ENCODE peak calls at places on chromosomes 13 and 19, in six cellular contexts. J is Peyer's patch, H is adrenal gland, L is heart left ventricle, N is suprapubic skin, O is IMR-90. Q is an unnamed sample.

GRCh38 chr13:26628706-26629105 is 71.2 kb downstream of the WASF3 start:
- DNase-seq in J (peak), H (no peak), L (no peak), N (no peak), O (peak), Q (no peak)

GRCh38 chr13:98221234-98221633 is 44.2 kb upstream of the RNF113B start:
- DNase-seq in O (no peak), H (no peak), L (no peak), N (no peak), J (no peak), Q (no peak)

GRCh38 chr19:31135841-31136240 is 213.4 kb downstream of the TSHZ3 start:
- DNase-seq in O (peak), J (no peak), L (no peak), N (no peak), H (no peak), Q (no peak)

GRCh38 chr19:4909172-4909896 is at the start of gene UHRF1:
- DNase-seq in O (no peak), L (no peak), N (no peak), J (no peak), H (no peak), Q (no peak)

GRCh38 chr13:75685239-75685697 is 49.1 kb downstream of the LMO7 start:
- DNase-seq in H (no peak), O (peak), L (no peak), N (no peak), J (no peak), Q (no peak)

GRCh38 chr13:99265162-99265822 is 7.1 kb upstream of the GPR18 start:
- DNase-seq in J (no peak), H (no peak), O (no peak), L (no peak), N (no peak), Q (no peak)

GRCh38 chr13:43083750-43084149 is 60.4 kb downstream of the DNAJC15 start:
- DNase-seq in H (no peak), L (no peak), O (no peak), J (no peak), N (no peak), Q (no peak)

GRCh38 chr13:51041126-51041525 is 69.9 kb downstream of the C13orf42 start:
- DNase-seq in H (no peak), J (no peak), O (no peak), N (no peak), L (no peak), Q (no peak)

GRCh38 chr19:10102787-10103236 is 334 bp upstream of the ANGPTL6 start:
- DNase-seq in H (no peak), N (no peak), L (no peak), J (peak), O (no peak), Q (no peak)

GRCh38 chr13:73658639-73659038 is 475.6 kb downstream of the KLF12 start:
- DNase-seq in J (no peak), O (no peak), H (no peak), N (no peak), L (no peak), Q (no peak)

GRCh38 chr13:51814825-51815650 is 11.1 kb upstream of the DHRS12 start:
- DNase-seq in N (no peak), O (peak), L (peak), H (peak), J (peak), Q (peak)

GRCh38 chr13:34340534-34340933 is 522.6 kb downstream of the RFC3 start:
- DNase-seq in N (peak), J (no peak), H (peak), L (no peak), O (no peak), Q (no peak)

GRCh38 chr13:93080587-93080986 is 146.0 kb upstream of the GPC6 start:
- DNase-seq in J (no peak), L (no peak), O (peak), N (no peak), H (no peak), Q (no peak)

GRCh38 chr19:11807099-11807380 is 7.0 kb upstream of the ZNF440 start:
- DNase-seq in H (no peak), N (no peak), L (no peak), J (no peak), O (no peak), Q (no peak)

GRCh38 chr13:111203742-111204386 is 88.8 kb downstream of the ARHGEF7 start:
- DNase-seq in N (no peak), H (no peak), J (no peak), O (no peak), L (no peak), Q (no peak)
- TF ChIP-seq POLR2A in N (no peak), H (no peak), J (no peak), O (no peak), L (no peak), Q (no peak)

GRCh38 chr19:55643003-55643732 is at the start of gene ZNF581:
- DNase-seq in O (peak), N (peak), L (peak), H (peak), J (peak), Q (peak)
- TF ChIP-seq POLR2A in O (peak), N (no peak), L (peak), H (no peak), J (peak), Q (no peak)

GRCh38 chr19:47891923-47892666 is 6.0 kb upstream of the SULT2A1 start:
- DNase-seq in H (peak), O (no peak), J (peak), L (no peak), N (no peak), Q (peak)
- TF ChIP-seq POLR2A in H (no peak), O (no peak), J (no peak), L (no peak), N (no peak), Q (no peak)

GRCh38 chr19:39406656-39407393 is at the start of gene ZFP36:
- DNase-seq in H (peak), J (peak), L (peak), N (peak), O (peak), Q (peak)

GRCh38 chr19:39407644-39408391 is 1.2 kb downstream of the ZFP36 start:
- DNase-seq in L (peak), H (no peak), J (peak), N (peak), O (no peak), Q (peak)

GRCh38 chr19:39405261-39405912 is 1.3 kb upstream of the ZFP36 start:
- DNase-seq in O (no peak), H (no peak), J (no peak), L (no peak), N (no peak), Q (peak)

GRCh38 chr19:39407394-39407643 is 672 bp downstream of the ZFP36 start:
- DNase-seq in O (no peak), L (no peak), N (no peak), H (no peak), J (no peak), Q (peak)

DNA sequence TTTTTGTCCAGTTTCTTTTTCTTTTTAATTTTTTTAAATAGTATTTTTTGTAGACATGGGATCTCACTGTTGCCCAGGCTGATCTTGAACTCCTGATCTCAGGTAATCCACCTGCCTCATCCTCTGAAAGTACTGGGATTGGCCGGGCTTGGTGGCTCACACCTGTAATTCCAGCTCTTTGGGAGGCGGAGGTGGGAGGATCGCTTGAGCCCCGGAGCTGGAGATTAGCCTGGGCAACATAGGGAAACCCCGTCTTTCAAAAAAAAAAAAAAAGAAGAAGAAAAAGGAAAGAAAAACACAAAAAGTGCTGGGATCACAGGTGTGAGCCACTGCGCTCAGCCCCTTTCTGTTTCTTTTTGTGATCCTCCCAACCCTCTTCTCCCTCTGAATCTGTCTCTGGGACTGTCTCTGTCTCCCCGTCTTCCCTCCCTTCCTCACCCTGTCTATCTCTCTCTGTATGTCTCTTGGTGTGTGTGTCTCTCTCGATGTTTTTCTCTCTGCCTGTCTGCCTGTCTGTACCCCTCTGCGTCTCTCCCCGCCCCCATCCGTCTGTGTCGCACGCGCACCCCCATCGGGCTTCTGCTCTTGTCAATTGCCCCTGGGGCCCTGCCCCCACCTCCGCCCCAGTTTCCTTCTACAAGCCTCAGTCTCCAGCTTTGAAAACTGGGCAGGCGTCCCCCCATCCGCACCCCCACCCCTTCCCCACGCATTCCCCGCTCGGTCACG is 554 bp upstream of the ZFP36 start:
- DNase-seq in J (peak), O (no peak), N (peak), L (no peak), H (no peak), Q (no peak)
- TF ChIP-seq POLR2A in J (no peak), O (no peak), N (no peak), L (peak), H (no peak), Q (no peak)

GRCh38 chr19:32406161-32407003 is 812 bp downstream of the DPY19L3 start:
- DNase-seq in J (no peak), N (peak), O (no peak), H (no peak), L (no peak), Q (no peak)
- TF ChIP-seq POLR2A in J (peak), N (no peak), O (no peak), H (no peak), L (no peak), Q (no peak)

DNA sequence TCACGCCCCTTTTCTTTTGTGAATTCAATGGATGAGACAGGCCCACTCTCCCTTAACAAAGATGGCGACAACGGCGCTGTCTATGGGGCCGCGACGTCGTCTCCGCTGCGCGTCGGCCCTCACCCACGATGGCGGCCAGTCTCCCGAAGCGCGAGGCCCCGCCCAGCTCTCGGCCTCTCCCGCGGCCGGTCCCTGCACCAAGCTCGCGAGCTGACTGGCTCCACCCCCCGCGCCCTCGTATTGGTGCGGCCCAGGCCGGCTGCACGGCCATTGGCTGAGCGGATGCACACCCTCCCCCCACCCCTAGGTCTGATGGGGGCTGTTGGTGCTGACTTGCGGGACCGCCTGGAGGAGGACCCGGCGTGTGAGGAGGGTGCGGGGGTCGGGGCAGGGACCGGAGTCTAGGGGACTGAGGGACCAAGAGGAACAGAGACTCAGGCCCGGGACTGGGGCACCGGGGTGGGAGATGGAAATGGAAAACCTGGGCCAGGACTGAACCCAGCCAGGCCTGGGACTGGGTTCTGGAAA is 4.8 kb downstream of the SPHK2 start:
- DNase-seq in L (peak), J (peak), N (peak), H (peak), O (peak), Q (peak)
- TF ChIP-seq POLR2A in L (no peak), J (no peak), N (no peak), H (peak), O (no peak), Q (peak)

DNA sequence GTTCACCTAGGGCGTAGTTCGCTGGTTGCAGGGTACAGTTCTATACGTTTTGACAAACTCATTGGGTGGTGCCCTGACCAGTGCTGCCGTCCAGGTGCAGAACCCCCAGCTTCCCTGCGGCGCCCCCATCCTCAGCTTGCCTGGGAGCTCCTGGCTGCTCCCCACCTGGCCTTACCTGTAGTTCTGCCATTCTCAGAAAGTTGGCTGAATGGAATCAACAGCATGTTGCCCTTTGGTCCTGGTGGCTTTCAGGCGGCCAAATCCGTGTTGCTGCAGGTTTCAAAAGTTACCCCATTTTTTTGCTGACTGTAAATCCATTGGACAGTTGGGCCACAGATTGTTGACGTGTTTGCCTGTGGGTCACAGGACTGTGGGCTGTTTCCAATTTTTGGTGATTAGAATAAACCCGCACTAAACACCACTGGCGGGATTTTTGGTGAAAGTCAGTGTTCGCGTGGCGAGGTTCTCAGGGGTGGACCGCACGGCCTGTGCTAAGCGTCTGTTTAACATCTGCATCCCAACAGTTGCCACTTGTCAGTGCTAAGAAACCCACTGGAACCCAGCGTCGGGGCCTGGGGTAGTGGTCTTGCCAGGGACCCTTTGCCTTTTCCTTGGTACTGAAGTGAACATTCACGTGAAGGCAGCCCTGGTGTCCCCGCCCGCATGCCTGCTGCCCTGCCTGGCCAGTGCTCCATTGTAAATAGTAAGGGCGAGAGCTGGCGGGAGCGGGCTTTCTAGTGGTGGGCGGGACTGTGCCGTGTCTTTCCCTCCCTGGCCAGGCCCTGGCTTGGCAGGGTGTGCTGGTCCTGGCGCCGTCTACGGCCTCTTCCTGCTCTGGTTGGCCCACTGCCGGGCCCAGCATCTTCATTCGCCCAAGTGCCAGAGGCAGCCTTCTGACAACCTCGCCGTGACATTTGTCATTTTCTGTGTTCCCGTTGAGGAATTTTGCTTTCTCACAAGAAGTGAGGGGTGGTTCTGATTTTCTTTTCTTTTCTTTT is 3.3 kb downstream of the DOT1L start:
- DNase-seq in H (peak), N (peak), L (peak), O (peak), J (peak), Q (peak)
- TF ChIP-seq POLR2A in H (no peak), N (no peak), L (no peak), O (peak), J (no peak), Q (no peak)

GRCh38 chr19:48637449-48637947 is 319 bp upstream of the DBP start:
- DNase-seq in L (peak), J (peak), O (peak), N (peak), H (peak), Q (peak)

GRCh38 chr19:48639483-48640375 is 2.5 kb upstream of the DBP start:
- DNase-seq in L (peak), O (no peak), J (peak), N (peak), H (peak), Q (no peak)

GRCh38 chr19:48636859-48637448 is at the start of gene DBP:
- DNase-seq in N (no peak), H (peak), O (no peak), J (peak), L (peak), Q (peak)

GRCh38 chr19:48638831-48639381 is 1.7 kb upstream of the DBP start:
- DNase-seq in N (peak), J (no peak), H (peak), L (peak), O (no peak), Q (no peak)

DNA sequence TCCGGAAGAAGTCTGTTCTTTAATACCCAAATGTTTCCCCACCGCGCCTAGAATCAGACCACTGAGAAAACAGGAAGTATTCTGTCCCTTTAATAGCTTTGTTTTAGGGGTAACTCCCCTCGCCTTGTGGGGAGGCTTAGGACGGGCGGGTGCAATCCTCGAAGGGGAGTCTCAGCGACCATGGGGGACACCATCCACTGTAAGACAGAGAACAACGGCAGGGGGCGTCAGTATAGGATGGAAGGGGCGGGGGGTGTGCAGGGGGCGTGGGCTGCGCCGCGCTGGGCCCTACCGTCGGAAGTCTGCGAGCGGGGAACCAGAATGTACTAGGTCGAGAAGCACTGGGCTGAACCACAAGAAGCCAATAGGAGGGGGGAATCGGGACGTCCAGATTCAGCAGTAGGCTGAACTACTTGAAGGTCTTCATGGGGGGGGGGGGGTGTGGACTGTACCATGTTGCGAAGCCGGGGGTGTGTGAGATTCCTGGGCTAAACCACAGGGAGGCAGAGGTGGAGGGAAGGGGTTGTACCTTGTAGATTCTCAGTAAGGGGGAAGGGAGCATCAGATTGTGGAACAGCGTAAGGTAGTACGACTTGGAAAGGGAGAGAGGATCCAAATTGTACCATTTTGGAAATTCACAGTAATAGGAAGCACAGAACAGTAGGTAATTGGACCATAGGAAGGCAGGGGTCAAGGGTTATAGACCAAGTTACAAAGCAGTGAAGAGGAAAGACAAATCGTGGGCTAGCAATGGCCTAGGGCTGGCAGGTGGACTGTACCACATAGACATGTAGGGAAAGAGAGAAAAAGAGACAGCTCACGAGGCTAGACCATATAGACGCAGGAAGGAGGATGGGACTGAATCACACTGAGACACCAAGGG is 1.0 kb upstream of the DBP start:
- DNase-seq in L (peak), H (peak), N (peak), J (peak), O (peak), Q (peak)
- TF ChIP-seq POLR2A in L (no peak), H (peak), N (no peak), J (peak), O (no peak), Q (peak)

GRCh38 chr19:48390188-48391099 is 907 bp downstream of the KDELR1 start:
- DNase-seq in J (peak), O (peak), H (peak), N (peak), L (peak), Q (peak)

GRCh38 chr19:48394331-48395169 is 1.1 kb downstream of the GRIN2D start:
- DNase-seq in O (no peak), J (no peak), H (no peak), N (no peak), L (no peak), Q (no peak)

GRCh38 chr19:48393559-48394330 is at the start of gene GRIN2D:
- DNase-seq in J (no peak), N (no peak), H (no peak), O (peak), L (no peak), Q (no peak)

GRCh38 chr19:48393196-48393558 is 291 bp upstream of the GRIN2D start:
- DNase-seq in N (no peak), H (no peak), L (no peak), O (no peak), J (no peak), Q (no peak)

GRCh38 chr19:48391100-48392005 is at the start of gene KDELR1:
- DNase-seq in N (peak), L (peak), H (peak), O (peak), J (peak), Q (peak)
- TF ChIP-seq POLR2A in N (no peak), L (peak), H (peak), O (no peak), J (peak), Q (peak)

GRCh38 chr19:8155318-8155717 is 5.9 kb upstream of the FBN3 start:
- DNase-seq in L (no peak), O (no peak), J (no peak), H (no peak), N (no peak), Q (no peak)

GRCh38 chr19:8163781-8164180 is 14.4 kb upstream of the FBN3 start:
- DNase-seq in H (no peak), L (no peak), N (no peak), O (peak), J (no peak), Q (no peak)

GRCh38 chr19:8158411-8159074 is 9.2 kb upstream of the FBN3 start:
- DNase-seq in N (no peak), H (peak), J (peak), O (peak), L (peak), Q (no peak)

DNA sequence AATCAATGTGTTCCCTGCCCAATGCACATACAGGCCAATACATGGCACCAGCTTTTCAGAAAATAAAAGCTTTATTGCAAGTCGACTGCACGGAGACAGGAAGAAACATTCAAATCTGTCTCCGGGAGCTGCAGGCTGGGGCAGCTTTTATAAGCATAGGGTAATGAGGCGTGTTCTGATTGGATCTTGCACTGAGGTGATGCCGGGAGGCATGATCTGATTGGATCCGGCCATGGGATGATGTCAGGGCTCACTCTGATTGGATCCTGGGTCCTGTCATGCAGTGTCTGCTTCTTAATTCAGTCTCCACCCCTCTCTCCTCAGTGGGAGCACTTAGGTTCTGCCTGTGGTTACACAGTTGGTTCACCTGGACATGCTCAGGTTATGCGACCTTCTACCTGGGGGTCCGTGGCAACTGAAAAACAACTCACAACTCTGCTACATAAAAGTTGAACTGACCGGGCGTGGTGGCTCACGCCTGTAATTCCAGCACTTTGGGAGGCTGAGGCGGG is 11.8 kb upstream of the FBN3 start:
- DNase-seq in H (no peak), O (no peak), L (no peak), J (no peak), N (no peak), Q (no peak)
- TF ChIP-seq POLR2A in H (no peak), O (no peak), L (no peak), J (no peak), N (no peak), Q (no peak)